ENCODE peak calls at places on chromosomes 13 and 19, in five cellular contexts. T is cardiac fibroblast; U is K562; J is CD4-positive, alpha-beta memory T cell; K is aorta. G is an unnamed sample.

GRCh38 chr13:46571189-46571901 is 18.4 kb downstream of the LRCH1 start:
- DNase-seq in T (peak; percentile 70), J (no peak), K (no peak), U (no peak), G (no peak)

GRCh38 chr13:37457594-37457993 is 141.0 kb downstream of the POSTN start:
- DNase-seq in K (no peak), U (no peak), J (no peak), T (peak; percentile 79), G (no peak)

GRCh38 chr13:60448907-60449510 is 52.0 kb downstream of the TDRD3 start:
- DNase-seq in U (peak; percentile 34), J (no peak), K (no peak), T (peak; percentile 78), G (peak; percentile 46)

GRCh38 chr19:54164369-54165068 is 5.0 kb upstream of the LENG1 start:
- DNase-seq in T (peak; percentile 64), K (peak; percentile 86), U (peak; percentile 94), J (peak; percentile 54), G (no peak)

GRCh38 chr19:29677001-29677781 is 11.9 kb downstream of the PLEKHF1 start:
- DNase-seq in U (no peak), T (no peak), J (no peak), K (no peak), G (peak; percentile 58)

GRCh38 chr19:2547033-2547680 is 71.2 kb downstream of the GADD45B start:
- DNase-seq in U (no peak), T (no peak), K (no peak), J (no peak), G (no peak)

GRCh38 chr13:112876305-112877000 is 92.6 kb upstream of the MCF2L start:
- DNase-seq in U (no peak), T (no peak), K (no peak), J (no peak), G (no peak)

GRCh38 chr19:1076951-1077350 is 10.0 kb downstream of the ARHGAP45 start:
- DNase-seq in U (no peak), K (peak; percentile 87), J (peak; percentile 97), T (no peak), G (peak; percentile 95)

DNA sequence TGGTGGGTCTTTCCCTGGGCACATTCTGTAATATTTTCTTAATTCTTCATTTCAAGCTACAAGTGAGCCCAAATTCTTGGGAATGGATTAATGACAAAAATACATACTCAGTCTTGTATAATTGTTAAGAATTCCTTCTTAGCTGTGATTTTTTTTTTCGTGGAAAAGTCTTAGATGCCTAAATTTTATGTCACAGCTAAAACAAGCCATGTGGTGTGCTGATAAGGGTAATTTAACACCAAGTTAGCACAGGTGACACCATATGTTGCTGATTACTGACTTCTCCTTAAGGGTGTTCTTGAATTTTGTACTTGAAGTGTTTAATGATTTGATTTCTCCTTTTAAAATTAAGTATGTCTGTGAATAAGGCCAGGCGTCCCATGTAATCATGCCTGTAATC is 29.3 kb downstream of the WDFY2 start:
- DNase-seq in T (no peak), J (no peak), U (no peak), K (no peak), G (no peak)
- H3K4me3 ChIP-seq in T (no peak overlapping the region), J (no peak overlapping the region), U (no peak overlapping the region), K (no peak overlapping the region), G (no peak overlapping the region)

GRCh38 chr13:98766716-98767115 is 14.2 kb upstream of the SLC15A1 start:
- DNase-seq in T (no peak), J (no peak), U (no peak), K (no peak), G (no peak)

GRCh38 chr13:98766120-98766519 is 13.6 kb upstream of the SLC15A1 start:
- DNase-seq in J (no peak), T (no peak), K (no peak), U (no peak), G (no peak)

GRCh38 chr13:98755729-98756128 is 3.3 kb upstream of the SLC15A1 start:
- DNase-seq in J (no peak), K (no peak), U (no peak), T (no peak), G (no peak)

GRCh38 chr13:98761979-98762616 is 9.6 kb upstream of the SLC15A1 start:
- DNase-seq in U (no peak), K (no peak), T (no peak), J (no peak), G (no peak)

DNA sequence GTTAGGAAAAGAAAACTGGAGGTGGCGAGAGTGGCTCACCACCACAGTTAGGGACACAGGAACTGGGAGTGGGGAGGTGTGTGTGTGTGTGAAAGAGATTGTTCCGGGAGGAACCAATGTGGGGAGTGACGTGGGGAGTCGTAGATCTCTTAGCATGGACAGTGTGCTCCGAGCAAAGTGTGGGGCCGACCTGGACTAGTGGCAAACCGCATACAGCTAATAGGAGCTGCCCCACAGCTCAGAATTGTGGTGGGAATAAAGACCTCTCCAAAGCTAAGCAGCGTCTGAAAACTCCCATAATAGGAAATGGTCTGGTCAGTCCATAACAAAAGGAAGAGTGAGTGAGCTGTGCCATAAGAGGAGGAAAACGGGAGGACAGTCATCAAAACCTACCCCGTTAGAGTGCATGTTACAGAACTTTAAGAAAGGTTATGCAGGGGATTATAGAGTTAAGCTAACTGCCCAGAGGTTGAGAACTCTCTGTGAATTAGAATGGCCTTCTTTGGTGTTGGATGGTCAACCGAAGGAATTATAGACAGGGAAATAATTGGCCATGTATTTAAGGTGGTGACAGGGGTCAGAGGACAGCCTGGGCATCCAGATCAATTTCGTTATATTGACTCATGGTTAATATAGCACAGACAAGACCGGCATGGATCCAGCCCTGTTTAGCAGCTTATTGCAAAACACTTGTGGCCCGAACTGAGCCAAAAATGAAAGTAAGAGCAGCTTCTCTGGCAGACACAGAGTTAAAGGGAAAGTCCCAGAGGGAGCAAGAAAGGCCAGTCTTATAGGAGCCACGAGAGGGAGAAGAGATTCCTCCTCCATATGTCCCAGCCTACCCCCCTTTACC is 8.9 kb upstream of the SLC15A1 start:
- DNase-seq in K (no peak), T (peak; percentile 81), J (no peak), U (no peak), G (no peak)
- H3K4me3 ChIP-seq in K (no peak overlapping the region), T (peak overlapping the region; percentile 36), J (no peak overlapping the region), U (no peak overlapping the region), G (no peak overlapping the region)

DNA sequence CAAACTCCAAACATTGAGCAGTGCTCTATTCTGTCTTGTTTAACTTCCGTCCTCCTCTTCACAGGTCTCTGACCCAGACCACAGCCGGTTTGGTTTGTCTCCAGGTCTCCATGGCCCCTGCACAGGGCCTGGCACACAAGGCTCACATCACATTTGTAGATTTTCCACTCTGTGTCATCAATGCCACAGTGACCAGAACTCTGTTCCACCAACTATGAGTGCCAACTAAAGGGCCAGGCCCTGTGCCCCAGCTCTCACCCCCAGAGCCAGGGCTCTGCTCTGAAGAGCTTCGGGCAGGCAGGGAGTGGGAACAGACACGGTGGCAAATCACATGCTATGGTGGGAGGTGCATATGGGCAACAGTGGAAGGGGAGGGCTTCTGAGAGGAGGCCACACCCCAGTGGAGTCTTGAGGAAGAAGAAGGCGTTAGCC is 16.0 kb downstream of the SMG9 start:
- DNase-seq in J (no peak), U (no peak), T (no peak), K (no peak), G (no peak)
- H3K4me3 ChIP-seq in J (no peak overlapping the region), U (no peak overlapping the region), T (no peak overlapping the region), K (no peak overlapping the region), G (no peak overlapping the region)

GRCh38 chr19:56594446-56594782 is 688 bp upstream of the ZNF71 start:
- DNase-seq in U (no peak), T (no peak), J (no peak), K (no peak), G (no peak)
- H3K4me3 ChIP-seq in U (no peak overlapping the region), T (no peak overlapping the region), J (peak overlapping the region; percentile 55), K (peak overlapping the region; percentile 76), G (peak overlapping the region; percentile 97)

GRCh38 chr13:21825801-21826200 is 154.9 kb downstream of the FGF9 start:
- DNase-seq in K (no peak), J (no peak), U (no peak), T (no peak), G (no peak)

GRCh38 chr13:21823949-21824348 is 153.1 kb downstream of the FGF9 start:
- DNase-seq in J (no peak), K (no peak), U (no peak), T (no peak), G (no peak)

GRCh38 chr13:21823416-21823815 is 152.5 kb downstream of the FGF9 start:
- DNase-seq in U (no peak), T (no peak), K (no peak), J (no peak), G (no peak)

GRCh38 chr13:21826214-21827015 is 155.5 kb downstream of the FGF9 start:
- DNase-seq in U (no peak), K (no peak), T (no peak), J (no peak), G (no peak)

DNA sequence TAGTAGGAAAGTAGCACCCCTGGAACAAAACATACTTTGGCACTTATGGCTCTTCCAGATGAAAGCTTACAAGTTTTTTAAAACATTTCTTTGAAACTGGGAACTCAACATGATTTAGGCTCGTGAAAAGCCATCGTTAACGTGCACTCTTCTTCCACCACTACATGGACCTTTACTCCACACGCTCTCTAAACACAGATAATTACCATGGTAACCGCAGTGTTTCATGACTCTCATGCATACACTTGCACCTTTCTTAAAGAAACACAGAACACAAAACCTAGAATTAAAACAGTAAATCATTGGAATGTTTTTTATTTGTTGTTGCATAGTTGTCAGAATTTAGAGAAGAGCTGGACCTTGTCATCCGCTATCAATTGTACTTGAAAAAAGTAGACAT is 154.3 kb downstream of the FGF9 start:
- DNase-seq in T (no peak), U (no peak), K (no peak), J (no peak), G (no peak)
- H3K4me3 ChIP-seq in T (no peak overlapping the region), U (no peak overlapping the region), K (no peak overlapping the region), J (no peak overlapping the region), G (no peak overlapping the region)

GRCh38 chr13:113880651-113881611 is 17.1 kb upstream of the GAS6 start:
- DNase-seq in T (peak; percentile 35), J (no peak), U (no peak), K (no peak), G (no peak)
- H3K4me3 ChIP-seq in T (no peak overlapping the region), J (no peak overlapping the region), U (no peak overlapping the region), K (no peak overlapping the region), G (no peak overlapping the region)

GRCh38 chr19:47351545-47351944 is 2.4 kb downstream of the DHX34 start:
- DNase-seq in K (no peak), T (peak; percentile 44), J (no peak), U (no peak), G (peak; percentile 68)
- H3K4me3 ChIP-seq in K (no peak overlapping the region), T (no peak overlapping the region), J (no peak overlapping the region), U (peak overlapping the region; percentile 0), G (no peak overlapping the region)

G was measured in Jurkat, Clone E6-1.